ENCODE peak calls at places on chromosomes 5 and 9, in eight cellular contexts. One of them, this sample, is unnamed.

GRCh38 chr9:17057729-17058128 is 77.1 kb upstream of the CNTLN start:
- DNase-seq in anterior cingulate cortex: no peak
- DNase-seq in KBM-7: no peak
- DNase-seq in Ammon's horn: no peak
- DNase-seq in effector CD4-positive, alpha-beta T cell: no peak
- DNase-seq in lower lobe of right lung: no peak
- DNase-seq in kidney tubule cell: no peak
- DNase-seq in WTC11: no peak
- DNase-seq in this sample: no peak

GRCh38 chr5:80238778-80239679 is 16.8 kb downstream of the SERINC5 start:
- DNase-seq in effector CD4-positive, alpha-beta T cell: no peak
- DNase-seq in Ammon's horn: peak
- DNase-seq in anterior cingulate cortex: peak
- DNase-seq in kidney tubule cell: peak
- DNase-seq in lower lobe of right lung: no peak
- DNase-seq in WTC11: no peak
- DNase-seq in KBM-7: peak
- DNase-seq in this sample: no peak

GRCh38 chr5:138353550-138353893 is 1.0 kb downstream of the KDM3B start:
- DNase-seq in KBM-7: no peak
- DNase-seq in kidney tubule cell: no peak
- DNase-seq in Ammon's horn: no peak
- DNase-seq in WTC11: no peak
- DNase-seq in lower lobe of right lung: no peak
- DNase-seq in effector CD4-positive, alpha-beta T cell: no peak
- DNase-seq in anterior cingulate cortex: no peak
- DNase-seq in this sample: no peak

GRCh38 chr9:133854785-133855184 is 116.6 kb upstream of the SARDH start:
- DNase-seq in WTC11: no peak
- DNase-seq in kidney tubule cell: no peak
- DNase-seq in anterior cingulate cortex: no peak
- DNase-seq in lower lobe of right lung: no peak
- DNase-seq in Ammon's horn: no peak
- DNase-seq in KBM-7: no peak
- DNase-seq in effector CD4-positive, alpha-beta T cell: no peak
- DNase-seq in this sample: no peak

GRCh38 chr5:158430166-158430828 is 571.4 kb upstream of the CLINT1 start:
- DNase-seq in anterior cingulate cortex: no peak
- DNase-seq in KBM-7: no peak
- DNase-seq in Ammon's horn: no peak
- DNase-seq in WTC11: no peak
- DNase-seq in kidney tubule cell: peak
- DNase-seq in effector CD4-positive, alpha-beta T cell: no peak
- DNase-seq in lower lobe of right lung: no peak
- DNase-seq in this sample: no peak

GRCh38 chr5:39415186-39415585 is 9.6 kb downstream of the DAB2 start:
- DNase-seq in lower lobe of right lung: no peak
- DNase-seq in Ammon's horn: no peak
- DNase-seq in anterior cingulate cortex: no peak
- DNase-seq in WTC11: no peak
- DNase-seq in kidney tubule cell: no peak
- DNase-seq in KBM-7: no peak
- DNase-seq in effector CD4-positive, alpha-beta T cell: no peak
- DNase-seq in this sample: no peak

GRCh38 chr9:88657893-88658292 is 122.9 kb downstream of the NXNL2 start:
- DNase-seq in anterior cingulate cortex: no peak
- DNase-seq in WTC11: no peak
- DNase-seq in kidney tubule cell: no peak
- DNase-seq in KBM-7: no peak
- DNase-seq in Ammon's horn: no peak
- DNase-seq in effector CD4-positive, alpha-beta T cell: no peak
- DNase-seq in lower lobe of right lung: no peak
- DNase-seq in this sample: no peak

GRCh38 chr9:117156150-117156688 is 258.6 kb downstream of the ASTN2 start:
- DNase-seq in kidney tubule cell: no peak
- DNase-seq in Ammon's horn: no peak
- DNase-seq in KBM-7: no peak
- DNase-seq in lower lobe of right lung: no peak
- DNase-seq in anterior cingulate cortex: no peak
- DNase-seq in effector CD4-positive, alpha-beta T cell: no peak
- DNase-seq in WTC11: no peak
- DNase-seq in this sample: no peak

GRCh38 chr9:92543972-92544371 is 8.2 kb upstream of the ECM2 start:
- DNase-seq in lower lobe of right lung: no peak
- DNase-seq in KBM-7: no peak
- DNase-seq in kidney tubule cell: no peak
- DNase-seq in anterior cingulate cortex: no peak
- DNase-seq in Ammon's horn: no peak
- DNase-seq in WTC11: no peak
- DNase-seq in effector CD4-positive, alpha-beta T cell: no peak
- DNase-seq in this sample: no peak

GRCh38 chr5:58582411-58583393 is at the start of gene RAB3C:
- DNase-seq in WTC11: peak
- DNase-seq in Ammon's horn: peak
- DNase-seq in KBM-7: peak
- DNase-seq in kidney tubule cell: peak
- DNase-seq in effector CD4-positive, alpha-beta T cell: no peak
- DNase-seq in anterior cingulate cortex: peak
- DNase-seq in lower lobe of right lung: peak
- DNase-seq in this sample: peak

GRCh38 chr9:127569819-127570401 is 42.2 kb upstream of the STXBP1 start:
- DNase-seq in effector CD4-positive, alpha-beta T cell: no peak
- DNase-seq in lower lobe of right lung: no peak
- DNase-seq in Ammon's horn: no peak
- DNase-seq in kidney tubule cell: peak
- DNase-seq in WTC11: no peak
- DNase-seq in anterior cingulate cortex: no peak
- DNase-seq in KBM-7: no peak
- DNase-seq in this sample: peak

GRCh38 chr5:179316961-179317360 is 28.3 kb downstream of the ADAMTS2 start:
- DNase-seq in WTC11: no peak
- DNase-seq in kidney tubule cell: no peak
- DNase-seq in KBM-7: no peak
- DNase-seq in anterior cingulate cortex: no peak
- DNase-seq in lower lobe of right lung: no peak
- DNase-seq in effector CD4-positive, alpha-beta T cell: no peak
- DNase-seq in Ammon's horn: no peak
- DNase-seq in this sample: no peak

GRCh38 chr9:89845321-89845720 is 240.5 kb downstream of the GADD45G start:
- DNase-seq in WTC11: no peak
- DNase-seq in lower lobe of right lung: no peak
- DNase-seq in anterior cingulate cortex: no peak
- DNase-seq in KBM-7: no peak
- DNase-seq in kidney tubule cell: peak
- DNase-seq in Ammon's horn: no peak
- DNase-seq in effector CD4-positive, alpha-beta T cell: no peak
- DNase-seq in this sample: no peak

GRCh38 chr9:5851445-5851844 is 18.5 kb upstream of the ERMP1 start:
- DNase-seq in effector CD4-positive, alpha-beta T cell: no peak
- DNase-seq in lower lobe of right lung: no peak
- DNase-seq in Ammon's horn: no peak
- DNase-seq in KBM-7: peak
- DNase-seq in anterior cingulate cortex: no peak
- DNase-seq in WTC11: no peak
- DNase-seq in kidney tubule cell: peak
- DNase-seq in this sample: no peak

GRCh38 chr5:141904551-141904950 is 19.1 kb upstream of the DELE1 start:
- DNase-seq in lower lobe of right lung: no peak
- DNase-seq in kidney tubule cell: no peak
- DNase-seq in WTC11: no peak
- DNase-seq in Ammon's horn: no peak
- DNase-seq in effector CD4-positive, alpha-beta T cell: no peak
- DNase-seq in anterior cingulate cortex: no peak
- DNase-seq in KBM-7: no peak
- DNase-seq in this sample: no peak

GRCh38 chr9:69637801-69638200 is 34.4 kb downstream of the APBA1 start:
- DNase-seq in anterior cingulate cortex: no peak
- DNase-seq in lower lobe of right lung: no peak
- DNase-seq in KBM-7: no peak
- DNase-seq in WTC11: no peak
- DNase-seq in effector CD4-positive, alpha-beta T cell: no peak
- DNase-seq in Ammon's horn: no peak
- DNase-seq in kidney tubule cell: peak
- DNase-seq in this sample: no peak

This sample was measured in ACHN.